ENCODE peak calls at places on chromosomes 6 and 20, in six cellular contexts. One of them, this sample, is unnamed.

GRCh38 chr20:1947535-1947846 is 46.4 kb downstream of the PDYN start:
- DNase-seq in HCT116: no peak
- DNase-seq in HepG2: no peak
- DNase-seq in GM12878: no peak
- DNase-seq in K562: no peak
- DNase-seq in H1: no peak
- DNase-seq in this sample: no peak

GRCh38 chr6:157647261-157647915 is 175.7 kb upstream of the SNX9 start:
- DNase-seq in HepG2: no peak
- DNase-seq in H1: no peak
- DNase-seq in HCT116: no peak
- DNase-seq in K562: no peak
- DNase-seq in GM12878: no peak
- DNase-seq in this sample: no peak

GRCh38 chr20:43824699-43825402 is 89.8 kb upstream of the TOX2 start:
- DNase-seq in H1: no peak
- DNase-seq in HCT116: no peak
- DNase-seq in K562: no peak
- DNase-seq in HepG2: peak
- DNase-seq in GM12878: peak
- DNase-seq in this sample: peak

GRCh38 chr6:106110167-106110826 is 24.2 kb downstream of the PRDM1 start:
- DNase-seq in K562: no peak
- DNase-seq in HCT116: no peak
- DNase-seq in H1: peak
- DNase-seq in GM12878: no peak
- DNase-seq in HepG2: no peak
- DNase-seq in this sample: no peak

GRCh38 chr6:106411034-106411433 is 50.5 kb downstream of the CRYBG1 start:
- DNase-seq in HepG2: no peak
- DNase-seq in HCT116: no peak
- DNase-seq in GM12878: no peak
- DNase-seq in K562: no peak
- DNase-seq in H1: no peak
- DNase-seq in this sample: no peak

GRCh38 chr6:75525682-75526081 is 32.1 kb upstream of the FILIP1 start:
- DNase-seq in GM12878: no peak
- DNase-seq in HCT116: no peak
- DNase-seq in HepG2: no peak
- DNase-seq in H1: no peak
- DNase-seq in K562: no peak
- DNase-seq in this sample: no peak

GRCh38 chr6:5098501-5099270 is 13.5 kb downstream of the PPP1R3G start:
- DNase-seq in K562: no peak
- DNase-seq in H1: no peak
- DNase-seq in HepG2: no peak
- DNase-seq in GM12878: no peak
- DNase-seq in HCT116: no peak
- DNase-seq in this sample: no peak

GRCh38 chr20:23344336-23344735 is 6.3 kb upstream of the NXT1 start:
- DNase-seq in H1: no peak
- DNase-seq in HepG2: peak
- DNase-seq in HCT116: no peak
- DNase-seq in K562: no peak
- DNase-seq in GM12878: no peak
- DNase-seq in this sample: no peak

GRCh38 chr20:37349517-37350491 is 3.9 kb downstream of the SRC start:
- DNase-seq in HCT116: no peak
- DNase-seq in HepG2: no peak
- DNase-seq in H1: no peak
- DNase-seq in K562: no peak
- DNase-seq in GM12878: no peak
- DNase-seq in this sample: no peak

GRCh38 chr6:43915213-43915869 is 145.3 kb downstream of the VEGFA start:
- DNase-seq in HCT116: no peak
- DNase-seq in H1: no peak
- DNase-seq in GM12878: no peak
- DNase-seq in HepG2: no peak
- DNase-seq in K562: no peak
- DNase-seq in this sample: no peak

GRCh38 chr20:555933-556332 is 12.3 kb upstream of the CSNK2A1 start:
- DNase-seq in GM12878: no peak
- DNase-seq in HCT116: no peak
- DNase-seq in H1: no peak
- DNase-seq in K562: peak
- DNase-seq in HepG2: peak
- DNase-seq in this sample: no peak

GRCh38 chr20:21174425-21175239 is 48.8 kb downstream of the KIZ start:
- DNase-seq in K562: no peak
- DNase-seq in GM12878: no peak
- DNase-seq in HepG2: peak
- DNase-seq in H1: no peak
- DNase-seq in HCT116: no peak
- DNase-seq in this sample: no peak

GRCh38 chr6:81696505-81696904 is 56.0 kb downstream of the TENT5A start:
- DNase-seq in H1: no peak
- DNase-seq in HCT116: no peak
- DNase-seq in K562: no peak
- DNase-seq in GM12878: no peak
- DNase-seq in HepG2: peak
- DNase-seq in this sample: no peak

GRCh38 chr6:36897629-36898028 is 11.9 kb downstream of the C6orf89 start:
- DNase-seq in H1: no peak
- DNase-seq in GM12878: no peak
- DNase-seq in HepG2: peak
- DNase-seq in K562: peak
- DNase-seq in HCT116: no peak
- DNase-seq in this sample: no peak

GRCh38 chr6:148432405-148433195 is 90.0 kb downstream of the SASH1 start:
- DNase-seq in H1: no peak
- DNase-seq in HepG2: no peak
- DNase-seq in K562: no peak
- DNase-seq in GM12878: no peak
- DNase-seq in HCT116: no peak
- DNase-seq in this sample: no peak

DNA sequence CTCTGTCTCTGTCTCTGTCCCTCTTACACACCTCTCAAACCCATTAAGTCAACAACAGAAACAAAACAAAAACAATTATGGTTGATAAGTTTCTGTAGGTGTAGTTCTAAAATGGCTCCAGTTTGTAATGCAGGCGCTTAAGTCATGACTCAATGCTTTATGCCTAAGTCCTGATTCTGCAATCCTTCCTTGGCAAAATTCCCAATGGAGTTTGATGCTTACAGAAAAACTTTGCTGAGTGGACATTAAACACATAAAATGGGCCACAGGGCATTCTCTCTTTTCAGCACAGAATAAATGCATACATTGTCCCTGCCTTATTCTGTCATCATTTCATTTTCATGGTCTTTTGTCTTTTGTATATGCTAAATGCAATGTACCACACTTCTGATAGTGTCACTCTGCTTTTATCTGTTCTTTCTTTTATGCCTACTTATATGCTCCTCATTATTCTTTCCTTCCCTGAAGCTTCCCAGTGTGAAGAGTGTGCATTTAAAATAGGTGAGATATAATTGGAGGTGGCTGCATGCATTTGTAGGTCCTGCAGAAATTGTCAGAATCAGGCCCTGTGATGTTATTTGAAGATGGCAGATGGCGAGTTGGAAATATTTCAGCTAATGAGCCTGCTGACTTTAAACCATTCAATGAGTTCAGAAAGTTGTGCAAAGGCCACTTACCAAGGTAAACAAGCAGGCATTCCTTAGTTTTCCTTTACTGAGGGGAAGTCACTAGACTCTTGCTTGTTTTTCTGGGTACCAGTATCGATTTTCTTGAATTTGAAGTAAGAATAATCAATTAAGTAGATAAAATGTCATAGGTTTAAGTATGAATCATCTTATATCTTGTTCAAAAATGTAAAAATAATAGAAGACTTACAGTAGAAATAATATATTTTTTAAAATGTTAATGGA is 313.1 kb downstream of the TRDN start:
- DNase-seq in GM12878: no peak
- DNase-seq in HepG2: peak
- DNase-seq in H1: no peak
- DNase-seq in HCT116: no peak
- DNase-seq in K562: no peak
- DNase-seq in this sample: no peak
- TF ChIP-seq JUND in GM12878: no peak
- TF ChIP-seq JUND in HepG2: no peak
- TF ChIP-seq JUND in H1: no peak
- TF ChIP-seq JUND in HCT116: no peak
- TF ChIP-seq JUND in K562: no peak
- TF ChIP-seq JUND in this sample: no peak

DNA sequence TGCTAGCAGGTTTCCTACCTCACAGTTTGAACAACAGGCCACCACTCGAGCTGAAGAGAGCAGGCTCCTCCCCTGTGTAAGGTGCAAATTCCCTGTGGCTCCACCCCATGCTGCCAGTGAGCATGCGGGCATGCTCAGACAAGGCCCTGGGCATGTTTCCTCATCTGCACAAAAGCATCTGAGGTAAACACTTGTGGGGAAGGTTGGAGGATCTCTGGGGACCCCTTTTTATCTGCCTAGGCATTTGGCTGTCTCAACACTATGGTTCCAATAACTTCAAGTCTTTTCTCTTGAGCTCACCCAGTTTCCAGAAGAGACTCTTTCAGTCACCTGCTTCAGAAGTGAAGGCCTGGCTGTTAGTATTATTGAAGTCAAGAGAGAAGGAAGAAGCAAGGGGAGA is 9.4 kb downstream of the C6orf58 start:
- DNase-seq in GM12878: no peak
- DNase-seq in HepG2: peak
- DNase-seq in H1: no peak
- DNase-seq in K562: no peak
- DNase-seq in HCT116: peak
- DNase-seq in this sample: no peak
- TF ChIP-seq JUND in GM12878: no peak
- TF ChIP-seq JUND in HepG2: no peak
- TF ChIP-seq JUND in H1: no peak
- TF ChIP-seq JUND in K562: no peak
- TF ChIP-seq JUND in HCT116: no peak
- TF ChIP-seq JUND in this sample: no peak

GRCh38 chr6:39330476-39330875 is 8.0 kb upstream of the KCNK16 start:
- DNase-seq in HepG2: no peak
- DNase-seq in HCT116: no peak
- DNase-seq in K562: no peak
- DNase-seq in H1: no peak
- DNase-seq in GM12878: no peak
- DNase-seq in this sample: no peak
- TF ChIP-seq JUND in HepG2: no peak
- TF ChIP-seq JUND in HCT116: no peak
- TF ChIP-seq JUND in K562: no peak
- TF ChIP-seq JUND in H1: no peak
- TF ChIP-seq JUND in GM12878: no peak
- TF ChIP-seq JUND in this sample: no peak

GRCh38 chr6:113719056-113719455 is 138.1 kb upstream of the MARCKS start:
- DNase-seq in HepG2: no peak
- DNase-seq in K562: no peak
- DNase-seq in H1: no peak
- DNase-seq in GM12878: no peak
- DNase-seq in HCT116: peak
- DNase-seq in this sample: no peak
- TF ChIP-seq JUND in HepG2: no peak
- TF ChIP-seq JUND in K562: no peak
- TF ChIP-seq JUND in H1: no peak
- TF ChIP-seq JUND in GM12878: no peak
- TF ChIP-seq JUND in HCT116: peak
- TF ChIP-seq JUND in this sample: no peak

GRCh38 chr6:29984992-29985391 is 42.7 kb downstream of the HLA-A start:
- DNase-seq in HCT116: no peak
- DNase-seq in K562: no peak
- DNase-seq in GM12878: no peak
- DNase-seq in HepG2: no peak
- DNase-seq in H1: no peak
- DNase-seq in this sample: no peak

GRCh38 chr6:29992792-29993191 is 50.5 kb downstream of the HLA-A start:
- DNase-seq in HCT116: peak
- DNase-seq in H1: no peak
- DNase-seq in GM12878: no peak
- DNase-seq in K562: no peak
- DNase-seq in HepG2: no peak
- DNase-seq in this sample: no peak

GRCh38 chr6:29986199-29986598 is 43.9 kb downstream of the HLA-A start:
- DNase-seq in GM12878: no peak
- DNase-seq in HepG2: no peak
- DNase-seq in HCT116: no peak
- DNase-seq in K562: no peak
- DNase-seq in H1: no peak
- DNase-seq in this sample: no peak

GRCh38 chr6:29984232-29984631 is 41.9 kb downstream of the HLA-A start:
- DNase-seq in HepG2: no peak
- DNase-seq in H1: no peak
- DNase-seq in K562: no peak
- DNase-seq in HCT116: no peak
- DNase-seq in GM12878: no peak
- DNase-seq in this sample: no peak

GRCh38 chr6:29989211-29989610 is 46.9 kb downstream of the HLA-A start:
- DNase-seq in HCT116: no peak
- DNase-seq in K562: no peak
- DNase-seq in GM12878: no peak
- DNase-seq in HepG2: no peak
- DNase-seq in H1: no peak
- DNase-seq in this sample: no peak
- TF ChIP-seq JUND in HCT116: no peak
- TF ChIP-seq JUND in K562: no peak
- TF ChIP-seq JUND in GM12878: no peak
- TF ChIP-seq JUND in HepG2: no peak
- TF ChIP-seq JUND in H1: no peak
- TF ChIP-seq JUND in this sample: no peak

GRCh38 chr20:12383770-12384304 is 466.1 kb downstream of the BTBD3 start:
- DNase-seq in GM12878: no peak
- DNase-seq in HCT116: no peak
- DNase-seq in H1: no peak
- DNase-seq in K562: no peak
- DNase-seq in HepG2: no peak
- DNase-seq in this sample: no peak
- TF ChIP-seq JUND in GM12878: no peak
- TF ChIP-seq JUND in HCT116: no peak
- TF ChIP-seq JUND in H1: no peak
- TF ChIP-seq JUND in K562: no peak
- TF ChIP-seq JUND in HepG2: no peak
- TF ChIP-seq JUND in this sample: no peak

DNA sequence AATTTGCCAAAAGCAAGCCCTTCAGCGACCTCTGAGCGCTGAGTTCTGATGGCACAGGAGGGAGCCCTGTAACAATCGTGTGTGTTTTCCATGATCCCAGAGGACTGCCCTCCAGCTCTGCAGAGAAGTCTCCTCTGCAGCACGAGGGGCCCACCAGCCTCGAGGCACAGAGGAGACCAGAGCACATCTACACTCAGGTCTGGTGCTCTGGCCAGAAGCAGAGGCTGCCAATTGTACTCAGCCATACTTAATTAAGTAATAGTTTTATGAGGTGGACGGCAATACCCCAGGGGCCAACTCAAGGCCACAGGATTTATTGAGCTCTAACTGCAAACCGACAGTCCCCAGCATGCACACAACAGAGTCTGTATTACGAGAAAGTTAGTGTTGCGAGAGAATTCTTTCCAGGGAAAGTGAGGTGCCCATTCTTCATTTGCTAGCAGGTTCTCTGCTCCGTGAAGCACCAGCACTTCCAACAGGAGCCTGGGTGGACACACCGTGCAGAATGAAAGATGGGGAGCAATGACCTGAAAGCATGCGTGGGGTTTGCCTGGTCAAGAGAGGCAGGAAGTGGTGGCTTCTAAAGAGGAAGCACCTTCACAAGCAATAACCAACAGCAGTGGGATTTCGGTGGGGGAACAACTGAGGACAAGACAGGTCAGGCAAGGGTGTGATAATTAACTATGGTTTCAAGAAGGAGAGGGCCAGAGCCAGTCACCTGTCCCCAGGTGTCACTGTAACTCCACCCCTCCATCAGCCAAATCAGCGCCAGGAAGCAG is 92.8 kb upstream of the FOXC1 start:
- DNase-seq in H1: no peak
- DNase-seq in GM12878: no peak
- DNase-seq in K562: no peak
- DNase-seq in HCT116: no peak
- DNase-seq in HepG2: no peak
- DNase-seq in this sample: no peak
- TF ChIP-seq JUND in H1: no peak
- TF ChIP-seq JUND in GM12878: no peak
- TF ChIP-seq JUND in K562: no peak
- TF ChIP-seq JUND in HCT116: no peak
- TF ChIP-seq JUND in HepG2: no peak
- TF ChIP-seq JUND in this sample: no peak

This sample was measured in T47D.